ENCODE peak calls at places on chromosomes 13 and 19, in five cellular contexts. J is activated T-helper 1 cell treated with Interleukin-2 at 50 U/mL for 16 hours, L is RCC 7860, C is fibroblast of gingiva, Y is spleen. M is an unnamed sample.

GRCh38 chr13:98269386-98269785 is 92.3 kb upstream of the RNF113B start:
- DNase-seq in Y (no peak), C (no peak), L (no peak), J (no peak), M (no peak)

GRCh38 chr13:24178847-24179845 is 18.6 kb downstream of the SPATA13 start:
- DNase-seq in J (no peak), C (peak; percentile 65), L (no peak), Y (no peak), M (no peak)

GRCh38 chr19:1112254-1113208 is 8.7 kb downstream of the GPX4 start:
- DNase-seq in L (no peak), C (no peak), Y (peak; percentile 80), J (no peak), M (no peak)

GRCh38 chr19:55452381-55453325 is 8.8 kb downstream of the ISOC2 start:
- DNase-seq in L (no peak), Y (no peak), C (peak; percentile 50), J (no peak), M (no peak)

GRCh38 chr13:104750377-104750776 is 1684.2 kb upstream of the SLC10A2 start:
- DNase-seq in J (no peak), C (no peak), L (peak; percentile 70), Y (no peak), M (no peak)

GRCh38 chr19:35254341-35255297 is 5.8 kb downstream of the LSR start:
- DNase-seq in L (no peak), J (no peak), C (no peak), Y (peak; percentile 49), M (no peak)

GRCh38 chr19:39430675-39431593 is 4.8 kb downstream of the RPS16 start:
- DNase-seq in J (peak; percentile 50), Y (peak; percentile 75), L (peak; percentile 86), C (peak; percentile 56), M (no peak)

GRCh38 chr13:49791214-49791752 is 1.2 kb downstream of the KPNA3 start:
- DNase-seq in Y (no peak), J (no peak), C (peak; percentile 18), L (no peak), M (no peak)

GRCh38 chr13:109412232-109412935 is 374.0 kb downstream of the IRS2 start:
- DNase-seq in L (no peak), Y (no peak), J (no peak), C (peak; percentile 22), M (no peak)

M was measured in naive thymus-derived CD4-positive, alpha-beta T cell.